ENCODE peak calls at places on chromosome 18, in six cellular contexts. H is endodermal cell, B is GM20000, R is mucosa of descending colon, C is neural crest cell, U is hepatocyte. X is an unnamed sample.

GRCh38 chr18:26549103-26549485 is 741 bp upstream of the KCTD1 start:
- DNase-seq in H (peak; percentile 83), U (peak; percentile 38), C (peak; percentile 22), B (peak; percentile 66), R (no peak), X (peak; percentile 28)

GRCh38 chr18:75779450-75779849 is 351.9 kb upstream of the SMIM21 start:
- DNase-seq in B (no peak), R (no peak), U (no peak), C (no peak), H (no peak), X (no peak)

GRCh38 chr18:47964086-47964485 is 33.6 kb upstream of the SMAD2 start:
- DNase-seq in R (no peak), C (no peak), U (no peak), B (no peak), H (no peak), X (no peak)

GRCh38 chr18:23819005-23819404 is 129.8 kb downstream of the LAMA3 start:
- DNase-seq in R (no peak), U (no peak), C (no peak), H (no peak), B (no peak), X (no peak)

GRCh38 chr18:31244737-31245432 is 73.1 kb upstream of the DSG1 start:
- DNase-seq in C (no peak), R (peak; percentile 28), U (no peak), B (no peak), H (no peak), X (no peak)

GRCh38 chr18:34977787-34978532 is 63.3 kb upstream of the MAPRE2 start:
- DNase-seq in B (peak; percentile 41), U (peak; percentile 69), R (peak; percentile 83), C (peak; percentile 28), H (peak; percentile 82), X (peak; percentile 84)

GRCh38 chr18:13437034-13437433 is 218.5 kb downstream of the LDLRAD4 start:
- DNase-seq in C (no peak), B (no peak), R (no peak), U (no peak), H (no peak), X (peak; percentile 27)

GRCh38 chr18:8619041-8619440 is 9.8 kb downstream of the RAB12 start:
- DNase-seq in H (no peak), C (no peak), U (no peak), B (no peak), R (no peak), X (no peak)

GRCh38 chr18:33184178-33184577 is 256.3 kb downstream of the CCDC178 start:
- DNase-seq in H (no peak), R (no peak), B (no peak), U (no peak), C (no peak), X (no peak)

GRCh38 chr18:70523798-70524182 is 234.9 kb downstream of the SOCS6 start:
- DNase-seq in U (no peak), C (no peak), H (no peak), B (no peak), R (no peak), X (no peak)

GRCh38 chr18:6731197-6731596 is 1.7 kb downstream of the ARHGAP28 start:
- DNase-seq in R (peak; percentile 5), H (no peak), C (no peak), B (no peak), U (peak; percentile 32), X (no peak)

GRCh38 chr18:37570336-37570930 is 4.8 kb upstream of the CELF4 start:
- DNase-seq in B (no peak), C (no peak), U (no peak), R (no peak), H (peak; percentile 81), X (no peak)

GRCh38 chr18:21742323-21742687 is 1.7 kb downstream of the MIB1 start:
- DNase-seq in H (no peak), B (no peak), U (peak; percentile 15), C (no peak), R (no peak), X (peak; percentile 23)

GRCh38 chr18:471701-472100 is 28.8 kb downstream of the COLEC12 start:
- DNase-seq in U (no peak), C (no peak), B (no peak), H (no peak), R (no peak), X (no peak)

GRCh38 chr18:63119647-63120046 is 199.9 kb downstream of the BCL2 start:
- DNase-seq in B (no peak), U (no peak), C (no peak), R (peak; percentile 65), H (peak; percentile 74), X (peak; percentile 53)
- TF ChIP-seq CTCF in B (peak; percentile 50), U (peak; percentile 53), C (peak; percentile 46), R (no peak), H (peak; percentile 76), X (peak; percentile 23)

GRCh38 chr18:43312891-43313290 is 35.6 kb upstream of the SYT4 start:
- DNase-seq in C (no peak), R (no peak), B (no peak), U (no peak), H (no peak), X (no peak)
- TF ChIP-seq CTCF in C (no peak), R (no peak), B (no peak), U (no peak), H (no peak), X (no peak)

GRCh38 chr18:62717850-62718229 is 2.5 kb downstream of the PHLPP1 start:
- DNase-seq in C (no peak), R (no peak), B (no peak), U (no peak), H (no peak), X (no peak)

GRCh38 chr18:62715829-62716678 is 713 bp downstream of the PHLPP1 start:
- DNase-seq in H (peak; percentile 78), C (peak; percentile 40), R (peak; percentile 62), U (peak; percentile 81), B (peak; percentile 83), X (peak; percentile 74)

GRCh38 chr18:62715439-62715792 is at the start of gene PHLPP1:
- DNase-seq in R (no peak), U (no peak), H (no peak), C (no peak), B (peak; percentile 81), X (no peak)

GRCh38 chr18:62717059-62717849 is 1.9 kb downstream of the PHLPP1 start:
- DNase-seq in U (peak; percentile 60), B (peak; percentile 41), H (peak; percentile 85), C (no peak), R (peak; percentile 65), X (peak; percentile 59)

GRCh38 chr18:62716679-62717058 is 1.3 kb downstream of the PHLPP1 start:
- DNase-seq in H (no peak), C (peak; percentile 57), B (peak; percentile 83), U (peak; percentile 78), R (peak; percentile 73), X (peak; percentile 59)
- TF ChIP-seq CTCF in H (peak; percentile 42), C (peak; percentile 30), B (peak; percentile 55), U (peak; percentile 28), R (no peak), X (no peak)

DNA sequence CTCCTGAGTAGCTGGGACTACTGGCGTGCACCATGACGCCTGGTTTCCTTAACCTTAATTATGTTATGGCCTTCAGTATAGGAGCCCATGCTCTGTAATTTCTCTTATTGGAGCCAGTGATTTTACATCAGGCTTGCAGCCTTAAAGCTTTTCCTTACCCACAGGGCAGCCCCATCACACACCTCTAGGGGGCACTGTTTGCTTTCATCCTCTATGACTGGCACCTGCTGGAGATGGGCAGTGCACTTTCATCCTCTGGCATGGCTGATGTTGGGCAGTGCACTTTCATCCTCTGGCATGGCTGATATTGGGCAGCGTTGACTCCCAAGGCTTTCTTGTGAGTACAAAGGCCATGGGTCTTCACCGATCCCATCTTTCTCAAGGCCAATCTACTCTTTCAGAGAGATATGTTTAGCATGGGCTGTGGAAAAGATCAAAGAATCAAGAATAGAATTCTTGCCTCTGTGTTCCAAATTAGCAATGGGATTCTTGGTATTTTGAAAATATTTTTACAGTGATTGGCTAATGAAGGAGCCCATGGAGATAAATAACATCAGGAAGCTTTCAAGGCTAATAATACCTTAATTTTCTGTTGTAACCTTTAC is 80.7 kb upstream of the MEX3C start:
- DNase-seq in B (peak; percentile 20), C (peak; percentile 33), R (peak; percentile 54), H (peak; percentile 90), U (peak; percentile 26), X (peak; percentile 73)
- TF ChIP-seq CTCF in B (peak; percentile 29), C (peak; percentile 65), R (no peak), H (peak; percentile 95), U (peak; percentile 36), X (peak; percentile 76)

GRCh38 chr18:50709215-50709614 is 110.6 kb downstream of the MRO start:
- DNase-seq in R (no peak), C (no peak), B (no peak), H (peak; percentile 70), U (no peak), X (no peak)
- TF ChIP-seq CTCF in R (no peak), C (no peak), B (no peak), H (peak; percentile 64), U (no peak), X (no peak)

GRCh38 chr18:62802523-62802922 is 87.2 kb downstream of the PHLPP1 start:
- DNase-seq in H (no peak), R (peak; percentile 55), B (no peak), U (no peak), C (no peak), X (peak; percentile 9)
- TF ChIP-seq CTCF in H (peak; percentile 40), R (no peak), B (no peak), U (peak; percentile 15), C (no peak), X (no peak)

DNA sequence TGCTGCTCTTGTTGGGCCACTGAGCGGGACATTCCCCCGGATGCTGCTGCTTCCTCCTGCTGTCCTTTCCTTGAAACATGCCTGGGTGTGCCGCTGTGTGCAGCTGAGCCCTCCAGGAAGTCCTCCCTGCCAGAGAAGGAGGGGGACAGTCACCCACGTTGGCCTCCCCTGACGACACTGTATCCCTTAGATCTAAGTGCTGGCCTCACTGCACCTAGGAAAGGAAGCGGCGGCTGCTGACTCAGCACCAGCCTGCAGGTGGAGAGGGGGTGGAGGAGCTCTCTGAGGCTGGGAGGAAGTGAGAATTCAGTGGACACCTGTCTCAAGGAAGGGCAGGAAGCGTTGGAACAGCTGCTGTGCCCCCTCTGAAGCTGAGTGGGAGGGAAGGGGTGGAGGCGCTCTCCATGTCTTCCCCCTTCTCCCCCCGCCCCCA is 239.8 kb downstream of the HAUS1 start:
- DNase-seq in C (no peak), B (peak; percentile 67), U (peak; percentile 52), R (no peak), H (peak; percentile 74), X (peak; percentile 83)
- TF ChIP-seq CTCF in C (no peak), B (no peak), U (no peak), R (no peak), H (peak; percentile 27), X (no peak)

DNA sequence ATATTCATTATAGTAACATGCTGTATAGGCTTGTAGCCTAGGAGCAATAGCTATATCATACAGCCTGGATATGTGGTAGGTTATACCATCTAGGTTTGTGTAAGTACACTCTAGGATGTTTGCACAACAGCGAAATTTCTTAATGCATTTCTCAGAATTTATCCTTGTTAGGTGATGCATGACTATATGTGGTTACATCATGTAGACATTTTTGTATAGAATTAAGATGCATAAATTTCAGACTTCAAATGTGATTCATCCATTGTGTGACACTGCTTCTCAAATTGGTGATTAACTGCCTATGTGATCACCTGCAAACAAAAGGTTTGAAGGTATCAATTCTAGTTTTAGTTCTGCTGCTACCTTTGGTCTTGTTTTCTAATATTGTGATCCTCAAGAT is 1787.0 kb upstream of the PIK3C3 start:
- DNase-seq in H (no peak), B (no peak), C (no peak), R (no peak), U (no peak), X (no peak)
- TF ChIP-seq CTCF in H (no peak), B (no peak), C (no peak), R (no peak), U (no peak), X (no peak)